ENCODE peak calls at places on chromosomes 11 and 22, in ten cellular contexts. One of them, this sample, is unnamed.

GRCh38 chr11:61293869-61294716 is 1.0 kb downstream of the VWCE start:
- DNase-seq in prostate gland: no peak
- DNase-seq in activated naive CD4-positive, alpha-beta T cell: peak
- DNase-seq in stimulated activated CD8-positive, alpha-beta memory T cell treated with anti-CD3 and anti-CD28 coated beads, Interleukin-7, amount 100 ng/mL, for 1 hour: no peak
- DNase-seq in activated T-helper 1 cell treated with anti-CD3 and anti-CD28 coated beads, Interleukin-12 subunit alpha, Interleukin-12 subunit beta, Interleukin-2, Interleukin-4 antibody, amounts not matched to agents 30 ng/mL and 10 ng/mL and 1 ng/mL, durations not matched to agents 14 hours and 24 hours and 36 hours: no peak
- DNase-seq in cardiac fibroblast: peak
- DNase-seq in non-pigmented ciliary epithelial cell: no peak
- DNase-seq in HFFc6: peak
- DNase-seq in anterior cingulate cortex: no peak
- DNase-seq in left ventricle myocardium inferior: peak
- DNase-seq in this sample: peak

GRCh38 chr11:75891947-75892739 is 77.1 kb downstream of the UVRAG start:
- DNase-seq in stimulated activated CD8-positive, alpha-beta memory T cell treated with anti-CD3 and anti-CD28 coated beads, Interleukin-7, amount 100 ng/mL, for 1 hour: no peak
- DNase-seq in prostate gland: no peak
- DNase-seq in HFFc6: no peak
- DNase-seq in cardiac fibroblast: no peak
- DNase-seq in activated T-helper 1 cell treated with anti-CD3 and anti-CD28 coated beads, Interleukin-12 subunit alpha, Interleukin-12 subunit beta, Interleukin-2, Interleukin-4 antibody, amounts not matched to agents 30 ng/mL and 10 ng/mL and 1 ng/mL, durations not matched to agents 14 hours and 24 hours and 36 hours: no peak
- DNase-seq in left ventricle myocardium inferior: no peak
- DNase-seq in non-pigmented ciliary epithelial cell: no peak
- DNase-seq in anterior cingulate cortex: no peak
- DNase-seq in activated naive CD4-positive, alpha-beta T cell: no peak
- DNase-seq in this sample: no peak

GRCh38 chr11:3837793-3838192 is 3.0 kb downstream of the RHOG start:
- DNase-seq in HFFc6: no peak
- DNase-seq in anterior cingulate cortex: peak
- DNase-seq in cardiac fibroblast: peak
- DNase-seq in left ventricle myocardium inferior: peak
- DNase-seq in stimulated activated CD8-positive, alpha-beta memory T cell treated with anti-CD3 and anti-CD28 coated beads, Interleukin-7, amount 100 ng/mL, for 1 hour: no peak
- DNase-seq in activated T-helper 1 cell treated with anti-CD3 and anti-CD28 coated beads, Interleukin-12 subunit alpha, Interleukin-12 subunit beta, Interleukin-2, Interleukin-4 antibody, amounts not matched to agents 30 ng/mL and 10 ng/mL and 1 ng/mL, durations not matched to agents 14 hours and 24 hours and 36 hours: no peak
- DNase-seq in non-pigmented ciliary epithelial cell: no peak
- DNase-seq in activated naive CD4-positive, alpha-beta T cell: no peak
- DNase-seq in prostate gland: no peak
- DNase-seq in this sample: peak

GRCh38 chr11:79436911-79437273 is 3.9 kb downstream of the TENM4 start:
- DNase-seq in prostate gland: no peak
- DNase-seq in activated T-helper 1 cell treated with anti-CD3 and anti-CD28 coated beads, Interleukin-12 subunit alpha, Interleukin-12 subunit beta, Interleukin-2, Interleukin-4 antibody, amounts not matched to agents 30 ng/mL and 10 ng/mL and 1 ng/mL, durations not matched to agents 14 hours and 24 hours and 36 hours: no peak
- DNase-seq in stimulated activated CD8-positive, alpha-beta memory T cell treated with anti-CD3 and anti-CD28 coated beads, Interleukin-7, amount 100 ng/mL, for 1 hour: no peak
- DNase-seq in cardiac fibroblast: no peak
- DNase-seq in left ventricle myocardium inferior: no peak
- DNase-seq in anterior cingulate cortex: no peak
- DNase-seq in non-pigmented ciliary epithelial cell: no peak
- DNase-seq in activated naive CD4-positive, alpha-beta T cell: no peak
- DNase-seq in HFFc6: no peak
- DNase-seq in this sample: no peak

GRCh38 chr11:67486481-67487195 is 3.8 kb downstream of the AIP start:
- DNase-seq in activated naive CD4-positive, alpha-beta T cell: no peak
- DNase-seq in HFFc6: no peak
- DNase-seq in prostate gland: no peak
- DNase-seq in stimulated activated CD8-positive, alpha-beta memory T cell treated with anti-CD3 and anti-CD28 coated beads, Interleukin-7, amount 100 ng/mL, for 1 hour: no peak
- DNase-seq in cardiac fibroblast: no peak
- DNase-seq in non-pigmented ciliary epithelial cell: no peak
- DNase-seq in left ventricle myocardium inferior: no peak
- DNase-seq in anterior cingulate cortex: no peak
- DNase-seq in activated T-helper 1 cell treated with anti-CD3 and anti-CD28 coated beads, Interleukin-12 subunit alpha, Interleukin-12 subunit beta, Interleukin-2, Interleukin-4 antibody, amounts not matched to agents 30 ng/mL and 10 ng/mL and 1 ng/mL, durations not matched to agents 14 hours and 24 hours and 36 hours: peak
- DNase-seq in this sample: peak

GRCh38 chr11:109697140-109697843 is 275.3 kb downstream of the C11orf87 start:
- DNase-seq in HFFc6: peak
- DNase-seq in activated T-helper 1 cell treated with anti-CD3 and anti-CD28 coated beads, Interleukin-12 subunit alpha, Interleukin-12 subunit beta, Interleukin-2, Interleukin-4 antibody, amounts not matched to agents 30 ng/mL and 10 ng/mL and 1 ng/mL, durations not matched to agents 14 hours and 24 hours and 36 hours: no peak
- DNase-seq in cardiac fibroblast: peak
- DNase-seq in stimulated activated CD8-positive, alpha-beta memory T cell treated with anti-CD3 and anti-CD28 coated beads, Interleukin-7, amount 100 ng/mL, for 1 hour: no peak
- DNase-seq in activated naive CD4-positive, alpha-beta T cell: no peak
- DNase-seq in prostate gland: no peak
- DNase-seq in left ventricle myocardium inferior: no peak
- DNase-seq in non-pigmented ciliary epithelial cell: no peak
- DNase-seq in anterior cingulate cortex: no peak
- DNase-seq in this sample: peak

GRCh38 chr22:40889116-40889515 is 27.2 kb upstream of the DNAJB7 start:
- DNase-seq in anterior cingulate cortex: no peak
- DNase-seq in HFFc6: no peak
- DNase-seq in non-pigmented ciliary epithelial cell: no peak
- DNase-seq in activated T-helper 1 cell treated with anti-CD3 and anti-CD28 coated beads, Interleukin-12 subunit alpha, Interleukin-12 subunit beta, Interleukin-2, Interleukin-4 antibody, amounts not matched to agents 30 ng/mL and 10 ng/mL and 1 ng/mL, durations not matched to agents 14 hours and 24 hours and 36 hours: no peak
- DNase-seq in left ventricle myocardium inferior: no peak
- DNase-seq in prostate gland: no peak
- DNase-seq in activated naive CD4-positive, alpha-beta T cell: no peak
- DNase-seq in stimulated activated CD8-positive, alpha-beta memory T cell treated with anti-CD3 and anti-CD28 coated beads, Interleukin-7, amount 100 ng/mL, for 1 hour: no peak
- DNase-seq in cardiac fibroblast: no peak
- DNase-seq in this sample: no peak

GRCh38 chr11:110960167-110960566 is 247.9 kb upstream of the ARHGAP20 start:
- DNase-seq in stimulated activated CD8-positive, alpha-beta memory T cell treated with anti-CD3 and anti-CD28 coated beads, Interleukin-7, amount 100 ng/mL, for 1 hour: no peak
- DNase-seq in non-pigmented ciliary epithelial cell: no peak
- DNase-seq in prostate gland: no peak
- DNase-seq in left ventricle myocardium inferior: no peak
- DNase-seq in activated naive CD4-positive, alpha-beta T cell: no peak
- DNase-seq in anterior cingulate cortex: no peak
- DNase-seq in cardiac fibroblast: no peak
- DNase-seq in activated T-helper 1 cell treated with anti-CD3 and anti-CD28 coated beads, Interleukin-12 subunit alpha, Interleukin-12 subunit beta, Interleukin-2, Interleukin-4 antibody, amounts not matched to agents 30 ng/mL and 10 ng/mL and 1 ng/mL, durations not matched to agents 14 hours and 24 hours and 36 hours: no peak
- DNase-seq in HFFc6: no peak
- DNase-seq in this sample: no peak

GRCh38 chr11:125088123-125088522 is 23.3 kb downstream of the TMEM218 start:
- DNase-seq in HFFc6: no peak
- DNase-seq in left ventricle myocardium inferior: no peak
- DNase-seq in activated naive CD4-positive, alpha-beta T cell: no peak
- DNase-seq in anterior cingulate cortex: no peak
- DNase-seq in prostate gland: no peak
- DNase-seq in cardiac fibroblast: no peak
- DNase-seq in non-pigmented ciliary epithelial cell: no peak
- DNase-seq in stimulated activated CD8-positive, alpha-beta memory T cell treated with anti-CD3 and anti-CD28 coated beads, Interleukin-7, amount 100 ng/mL, for 1 hour: no peak
- DNase-seq in activated T-helper 1 cell treated with anti-CD3 and anti-CD28 coated beads, Interleukin-12 subunit alpha, Interleukin-12 subunit beta, Interleukin-2, Interleukin-4 antibody, amounts not matched to agents 30 ng/mL and 10 ng/mL and 1 ng/mL, durations not matched to agents 14 hours and 24 hours and 36 hours: no peak
- DNase-seq in this sample: no peak

GRCh38 chr11:71129624-71130023 is 122.8 kb downstream of the SHANK2 start:
- DNase-seq in non-pigmented ciliary epithelial cell: no peak
- DNase-seq in activated naive CD4-positive, alpha-beta T cell: no peak
- DNase-seq in cardiac fibroblast: no peak
- DNase-seq in activated T-helper 1 cell treated with anti-CD3 and anti-CD28 coated beads, Interleukin-12 subunit alpha, Interleukin-12 subunit beta, Interleukin-2, Interleukin-4 antibody, amounts not matched to agents 30 ng/mL and 10 ng/mL and 1 ng/mL, durations not matched to agents 14 hours and 24 hours and 36 hours: no peak
- DNase-seq in stimulated activated CD8-positive, alpha-beta memory T cell treated with anti-CD3 and anti-CD28 coated beads, Interleukin-7, amount 100 ng/mL, for 1 hour: no peak
- DNase-seq in anterior cingulate cortex: no peak
- DNase-seq in prostate gland: no peak
- DNase-seq in left ventricle myocardium inferior: no peak
- DNase-seq in HFFc6: peak
- DNase-seq in this sample: no peak

GRCh38 chr22:46764779-46765485 is 2.5 kb downstream of the TBC1D22A start:
- DNase-seq in activated T-helper 1 cell treated with anti-CD3 and anti-CD28 coated beads, Interleukin-12 subunit alpha, Interleukin-12 subunit beta, Interleukin-2, Interleukin-4 antibody, amounts not matched to agents 30 ng/mL and 10 ng/mL and 1 ng/mL, durations not matched to agents 14 hours and 24 hours and 36 hours: no peak
- DNase-seq in HFFc6: no peak
- DNase-seq in cardiac fibroblast: no peak
- DNase-seq in prostate gland: no peak
- DNase-seq in stimulated activated CD8-positive, alpha-beta memory T cell treated with anti-CD3 and anti-CD28 coated beads, Interleukin-7, amount 100 ng/mL, for 1 hour: no peak
- DNase-seq in left ventricle myocardium inferior: no peak
- DNase-seq in anterior cingulate cortex: no peak
- DNase-seq in non-pigmented ciliary epithelial cell: no peak
- DNase-seq in activated naive CD4-positive, alpha-beta T cell: no peak
- DNase-seq in this sample: peak

GRCh38 chr11:6200975-6201374 is 2.0 kb downstream of the OR52W1 start:
- DNase-seq in prostate gland: no peak
- DNase-seq in activated naive CD4-positive, alpha-beta T cell: no peak
- DNase-seq in activated T-helper 1 cell treated with anti-CD3 and anti-CD28 coated beads, Interleukin-12 subunit alpha, Interleukin-12 subunit beta, Interleukin-2, Interleukin-4 antibody, amounts not matched to agents 30 ng/mL and 10 ng/mL and 1 ng/mL, durations not matched to agents 14 hours and 24 hours and 36 hours: no peak
- DNase-seq in stimulated activated CD8-positive, alpha-beta memory T cell treated with anti-CD3 and anti-CD28 coated beads, Interleukin-7, amount 100 ng/mL, for 1 hour: no peak
- DNase-seq in HFFc6: no peak
- DNase-seq in cardiac fibroblast: peak
- DNase-seq in left ventricle myocardium inferior: peak
- DNase-seq in non-pigmented ciliary epithelial cell: no peak
- DNase-seq in anterior cingulate cortex: no peak
- DNase-seq in this sample: peak

GRCh38 chr22:37259540-37260029 is 15.5 kb upstream of the RAC2 start:
- DNase-seq in activated naive CD4-positive, alpha-beta T cell: no peak
- DNase-seq in activated T-helper 1 cell treated with anti-CD3 and anti-CD28 coated beads, Interleukin-12 subunit alpha, Interleukin-12 subunit beta, Interleukin-2, Interleukin-4 antibody, amounts not matched to agents 30 ng/mL and 10 ng/mL and 1 ng/mL, durations not matched to agents 14 hours and 24 hours and 36 hours: no peak
- DNase-seq in anterior cingulate cortex: no peak
- DNase-seq in left ventricle myocardium inferior: no peak
- DNase-seq in non-pigmented ciliary epithelial cell: no peak
- DNase-seq in cardiac fibroblast: peak
- DNase-seq in HFFc6: peak
- DNase-seq in stimulated activated CD8-positive, alpha-beta memory T cell treated with anti-CD3 and anti-CD28 coated beads, Interleukin-7, amount 100 ng/mL, for 1 hour: no peak
- DNase-seq in prostate gland: no peak
- DNase-seq in this sample: no peak

GRCh38 chr11:10666556-10666955 is 27.0 kb downstream of the IRAG1 start:
- DNase-seq in non-pigmented ciliary epithelial cell: no peak
- DNase-seq in stimulated activated CD8-positive, alpha-beta memory T cell treated with anti-CD3 and anti-CD28 coated beads, Interleukin-7, amount 100 ng/mL, for 1 hour: no peak
- DNase-seq in HFFc6: peak
- DNase-seq in left ventricle myocardium inferior: no peak
- DNase-seq in activated naive CD4-positive, alpha-beta T cell: no peak
- DNase-seq in activated T-helper 1 cell treated with anti-CD3 and anti-CD28 coated beads, Interleukin-12 subunit alpha, Interleukin-12 subunit beta, Interleukin-2, Interleukin-4 antibody, amounts not matched to agents 30 ng/mL and 10 ng/mL and 1 ng/mL, durations not matched to agents 14 hours and 24 hours and 36 hours: no peak
- DNase-seq in cardiac fibroblast: no peak
- DNase-seq in prostate gland: no peak
- DNase-seq in anterior cingulate cortex: no peak
- DNase-seq in this sample: no peak

GRCh38 chr11:35555238-35555887 is 29.9 kb upstream of the PAMR1 start:
- DNase-seq in stimulated activated CD8-positive, alpha-beta memory T cell treated with anti-CD3 and anti-CD28 coated beads, Interleukin-7, amount 100 ng/mL, for 1 hour: no peak
- DNase-seq in left ventricle myocardium inferior: no peak
- DNase-seq in non-pigmented ciliary epithelial cell: no peak
- DNase-seq in activated T-helper 1 cell treated with anti-CD3 and anti-CD28 coated beads, Interleukin-12 subunit alpha, Interleukin-12 subunit beta, Interleukin-2, Interleukin-4 antibody, amounts not matched to agents 30 ng/mL and 10 ng/mL and 1 ng/mL, durations not matched to agents 14 hours and 24 hours and 36 hours: no peak
- DNase-seq in anterior cingulate cortex: no peak
- DNase-seq in HFFc6: peak
- DNase-seq in activated naive CD4-positive, alpha-beta T cell: no peak
- DNase-seq in prostate gland: no peak
- DNase-seq in cardiac fibroblast: no peak
- DNase-seq in this sample: no peak